ENCODE peak calls at places on chromosomes 13 and 19, in ten cellular contexts. Z, Q, A, V, F, B, I, P, O and G are unnamed samples.

GRCh38 chr19:34588846-34589245 is 88.1 kb downstream of the SCGB2B2 start:
- DNase-seq in Z (no peak), Q (no peak), A (no peak), V (no peak), F (no peak), B (no peak), I (no peak), P (no peak), O (no peak), G (no peak)

GRCh38 chr13:82702513-82702912 is 1179.8 kb downstream of the SLITRK1 start:
- DNase-seq in Z (no peak), Q (no peak), A (no peak), V (no peak), F (no peak), B (no peak), I (no peak), P (no peak), O (no peak), G (no peak)

GRCh38 chr13:101416181-101417042 is at the start of gene NALCN:
- DNase-seq in Z (no peak), Q (no peak), A (peak), V (no peak), F (no peak), B (no peak), I (no peak), P (peak), O (peak), G (no peak)

GRCh38 chr19:11420429-11420893 is 1.3 kb upstream of the RGL3 start:
- DNase-seq in Z (no peak), Q (peak), A (no peak), V (peak), F (no peak), B (peak), I (no peak), P (peak), O (no peak), G (no peak)

GRCh38 chr13:49248433-49249002 is 793 bp downstream of the CDADC1 start:
- DNase-seq in Z (peak), Q (no peak), A (no peak), V (no peak), F (no peak), B (peak), I (no peak), P (peak), O (peak), G (no peak)

GRCh38 chr19:14004619-14005380 is 1.3 kb downstream of the RFX1 start:
- DNase-seq in Z (no peak), Q (peak), A (no peak), V (no peak), F (peak), B (no peak), I (peak), P (peak), O (peak), G (peak)

GRCh38 chr13:84192125-84192524 is 309.9 kb upstream of the SLITRK1 start:
- DNase-seq in Z (peak), Q (no peak), A (peak), V (no peak), F (no peak), B (no peak), I (no peak), P (no peak), O (no peak), G (no peak)

GRCh38 chr19:850221-850978 is 1.7 kb upstream of the ELANE start:
- DNase-seq in Z (peak), Q (peak), A (peak), V (peak), F (peak), B (peak), I (peak), P (peak), O (no peak), G (peak)

GRCh38 chr19:27920774-27921173 is 1292.2 kb downstream of the UQCRFS1 start:
- DNase-seq in Z (no peak), Q (no peak), A (no peak), V (no peak), F (no peak), B (no peak), I (no peak), P (no peak), O (no peak), G (no peak)

GRCh38 chr13:113002206-113002821 is 33.3 kb downstream of the MCF2L start:
- DNase-seq in Z (no peak), Q (no peak), A (no peak), V (no peak), F (no peak), B (no peak), I (no peak), P (peak), O (no peak), G (peak)

GRCh38 chr13:72166102-72166660 is 299.2 kb upstream of the DACH1 start:
- DNase-seq in Z (no peak), Q (no peak), A (no peak), V (no peak), F (no peak), B (no peak), I (no peak), P (no peak), O (peak), G (no peak)

GRCh38 chr13:66483712-66484111 is 746.4 kb downstream of the PCDH9 start:
- DNase-seq in Z (no peak), Q (no peak), A (no peak), V (no peak), F (no peak), B (no peak), I (no peak), P (no peak), O (no peak), G (no peak)

GRCh38 chr13:111429064-111429558 is 108.7 kb downstream of the TEX29 start:
- DNase-seq in Z (peak), Q (peak), A (peak), V (no peak), F (no peak), B (no peak), I (no peak), P (peak), O (peak), G (peak)

GRCh38 chr13:25494708-25495411 is 123.1 kb downstream of the ATP8A2 start:
- DNase-seq in Z (no peak), Q (no peak), A (no peak), V (no peak), F (no peak), B (no peak), I (no peak), P (no peak), O (no peak), G (no peak)

GRCh38 chr13:110309661-110310524 is 2.8 kb downstream of the COL4A2 start:
- DNase-seq in Z (no peak), Q (no peak), A (no peak), V (no peak), F (no peak), B (no peak), I (no peak), P (no peak), O (no peak), G (no peak)

GRCh38 chr13:101152184-101152583 is 264.1 kb downstream of the NALCN start:
- DNase-seq in Z (no peak), Q (no peak), A (no peak), V (no peak), F (no peak), B (no peak), I (no peak), P (peak), O (no peak), G (no peak)

GRCh38 chr13:75236774-75237173 is 245.2 kb downstream of the TBC1D4 start:
- DNase-seq in Z (no peak), Q (no peak), A (no peak), V (no peak), F (no peak), B (no peak), I (no peak), P (no peak), O (no peak), G (no peak)

GRCh38 chr13:48975101-48975925 is at the start of gene FNDC3A:
- DNase-seq in Z (peak), Q (peak), A (peak), V (peak), F (peak), B (peak), I (peak), P (peak), O (peak), G (peak)

GRCh38 chr19:57271280-57271679 is 9.0 kb upstream of the ZNF460 start:
- DNase-seq in Z (no peak), Q (no peak), A (no peak), V (no peak), F (no peak), B (no peak), I (no peak), P (no peak), O (no peak), G (no peak)

GRCh38 chr19:11364296-11364904 is 9.2 kb downstream of the PLPPR2 start:
- DNase-seq in Z (no peak), Q (no peak), A (no peak), V (no peak), F (no peak), B (no peak), I (no peak), P (no peak), O (no peak), G (no peak)

GRCh38 chr13:67238277-67238859 is 8.2 kb upstream of the PCDH9 start:
- DNase-seq in Z (peak), Q (no peak), A (no peak), V (no peak), F (no peak), B (no peak), I (no peak), P (no peak), O (peak), G (no peak)

GRCh38 chr13:86572115-86572514 is 772.9 kb upstream of the SLITRK6 start:
- DNase-seq in Z (peak), Q (no peak), A (peak), V (no peak), F (no peak), B (no peak), I (no peak), P (no peak), O (peak), G (no peak)

GRCh38 chr19:1853295-1854031 is 5.2 kb upstream of the REXO1 start:
- DNase-seq in Z (peak), Q (peak), A (peak), V (no peak), F (peak), B (no peak), I (peak), P (peak), O (peak), G (peak)

GRCh38 chr19:19514215-19514633 is 1.1 kb downstream of the TSSK6 start:
- DNase-seq in Z (no peak), Q (no peak), A (no peak), V (peak), F (no peak), B (no peak), I (no peak), P (peak), O (peak), G (peak)

DNA sequence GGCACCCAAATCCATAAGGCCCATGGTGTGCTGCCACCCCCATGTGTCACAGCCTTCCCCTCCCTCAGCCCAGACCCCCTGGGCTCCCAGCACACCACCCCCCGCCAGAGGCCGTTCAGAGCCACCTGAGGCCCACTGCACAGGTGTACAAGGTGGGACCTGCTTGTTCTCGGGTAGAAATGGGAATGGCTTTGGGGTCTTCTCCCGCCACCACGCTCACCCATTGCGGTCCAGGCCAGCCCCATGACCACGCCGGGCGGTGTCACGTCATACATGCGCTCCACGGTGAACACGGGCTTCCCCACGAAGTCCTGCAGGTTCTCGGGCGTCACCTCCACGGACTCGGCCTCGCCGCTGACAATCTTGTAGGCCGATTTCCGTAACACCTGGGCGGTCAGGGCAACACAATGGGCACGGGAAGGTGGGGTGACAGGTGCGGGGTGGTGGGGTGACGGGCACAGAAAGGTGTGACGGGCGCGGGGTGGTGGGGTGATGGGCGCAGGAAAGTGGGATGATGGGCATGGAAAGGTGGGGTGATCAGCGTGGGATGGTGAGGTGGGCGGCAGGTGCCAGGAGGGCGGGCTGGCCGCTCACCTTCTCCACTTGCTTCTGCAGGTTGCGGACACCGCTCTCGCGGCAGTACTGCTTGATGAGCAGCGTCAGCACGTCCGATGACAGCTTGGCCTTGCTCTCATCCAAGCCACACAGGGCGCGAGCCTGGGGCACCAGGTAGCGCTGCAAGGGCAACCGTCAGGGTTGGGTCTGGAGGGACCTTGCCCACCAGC is 4.3 kb downstream of the RPL36 start:
- DNase-seq in Z (no peak), Q (no peak), A (no peak), V (peak), F (no peak), B (no peak), I (no peak), P (no peak), O (no peak), G (no peak)
- TF ChIP-seq POLR2A in Z (no peak), Q (no peak), A (no peak), V (no peak), F (no peak), B (no peak), I (no peak), P (no peak), O (no peak), G (no peak)

GRCh38 chr19:44499962-44500949 is at the start of gene ZNF180:
- DNase-seq in Z (peak), Q (peak), A (peak), V (peak), F (peak), B (peak), I (peak), P (peak), O (peak), G (peak)
- TF ChIP-seq POLR2A in Z (peak), Q (peak), A (peak), V (peak), F (peak), B (peak), I (no peak), P (no peak), O (peak), G (peak)

DNA sequence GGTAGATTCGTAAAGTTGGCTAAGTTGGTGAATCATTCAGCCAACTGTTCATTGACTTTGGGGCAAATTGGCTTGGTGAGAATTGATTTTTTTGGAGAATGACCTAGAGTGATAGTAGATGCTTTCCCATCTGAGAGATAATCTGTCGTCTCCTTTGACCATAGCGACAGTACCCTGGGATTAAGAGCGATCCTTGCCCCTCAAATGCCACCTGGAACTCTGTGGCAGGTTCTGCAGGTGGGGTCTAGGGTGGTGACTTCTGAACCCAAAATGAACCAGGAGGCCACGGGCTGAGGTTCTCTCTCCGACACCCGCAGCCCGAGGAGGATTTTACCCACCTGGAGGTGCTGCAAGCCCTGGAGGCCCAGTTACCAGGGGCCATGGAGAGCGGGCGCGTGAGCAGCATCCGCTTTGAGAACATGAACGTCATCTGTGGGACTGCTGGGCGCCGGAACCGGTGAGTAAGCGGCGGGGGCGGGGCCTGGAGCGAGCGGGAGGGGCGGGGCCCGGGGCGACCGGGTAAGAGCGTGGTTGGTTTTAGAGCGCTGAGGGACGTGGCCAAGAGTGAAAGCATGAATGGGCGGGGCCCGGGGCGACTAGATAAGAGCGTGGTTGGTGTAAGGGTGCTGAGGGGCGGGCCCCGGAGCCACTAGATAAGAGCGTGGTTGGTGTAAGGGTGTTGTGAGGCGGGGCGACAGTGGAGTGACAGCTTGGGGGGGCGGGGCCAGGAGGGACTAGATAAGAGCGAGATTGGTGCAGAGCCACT is 8.6 kb downstream of the C19orf81 start:
- DNase-seq in Z (peak), Q (peak), A (peak), V (peak), F (peak), B (peak), I (peak), P (peak), O (peak), G (peak)
- TF ChIP-seq POLR2A in Z (peak), Q (no peak), A (peak), V (no peak), F (no peak), B (no peak), I (no peak), P (no peak), O (no peak), G (no peak)

DNA sequence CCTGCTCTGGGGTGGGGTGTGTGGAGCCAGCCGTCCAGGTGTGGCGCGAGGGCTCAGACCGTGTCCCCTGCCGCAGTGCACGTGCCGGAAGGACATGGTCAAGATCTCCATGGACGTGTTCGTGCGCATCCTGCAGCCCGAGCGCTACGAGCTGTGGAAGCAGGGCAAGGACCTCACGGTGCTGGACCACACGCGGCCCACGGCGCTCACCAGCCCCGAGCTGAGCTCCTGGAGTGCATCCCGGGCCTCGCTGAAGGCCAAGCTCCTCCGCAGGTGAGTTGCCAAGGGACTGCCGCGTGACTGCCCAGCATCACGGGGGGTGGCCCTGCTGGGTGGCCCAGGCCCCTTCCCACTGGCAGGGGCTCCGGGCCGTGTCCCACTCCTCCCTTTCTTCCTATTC is 141.6 kb downstream of the KDM4B start:
- DNase-seq in Z (no peak), Q (no peak), A (no peak), V (no peak), F (no peak), B (no peak), I (no peak), P (no peak), O (no peak), G (no peak)
- TF ChIP-seq POLR2A in Z (no peak), Q (no peak), A (no peak), V (no peak), F (no peak), B (no peak), I (no peak), P (no peak), O (no peak), G (no peak)

DNA sequence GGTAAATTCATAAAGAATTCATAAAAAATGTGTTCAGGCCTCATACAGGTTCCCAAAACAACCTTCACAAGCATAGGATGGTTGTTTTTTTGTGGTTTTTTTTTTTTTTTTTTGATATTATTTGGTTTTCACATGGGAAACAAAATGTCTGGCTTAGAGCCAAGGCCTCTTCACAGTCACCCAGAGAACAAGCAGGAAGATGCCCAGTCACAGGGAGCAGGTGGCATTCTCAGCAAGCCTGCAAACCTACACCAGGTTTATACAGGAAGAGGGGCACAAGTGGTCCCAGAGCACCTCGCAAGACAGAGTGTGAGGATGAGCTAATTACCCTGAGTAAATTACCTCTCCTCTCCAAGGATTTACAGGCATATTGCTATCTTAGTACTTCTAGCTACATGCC is 1375.7 kb downstream of the EFNB2 start:
- DNase-seq in Z (no peak), Q (no peak), A (no peak), V (no peak), F (no peak), B (no peak), I (no peak), P (no peak), O (no peak), G (no peak)
- TF ChIP-seq POLR2A in Z (no peak), Q (no peak), A (no peak), V (no peak), F (no peak), B (no peak), I (no peak), P (no peak), O (no peak), G (no peak)

GRCh38 chr19:51926784-51927741 is at the start of gene ZNF613:
- DNase-seq in Z (peak), Q (peak), A (peak), V (peak), F (peak), B (peak), I (peak), P (peak), O (peak), G (peak)
- TF ChIP-seq POLR2A in Z (no peak), Q (no peak), A (peak), V (no peak), F (no peak), B (no peak), I (no peak), P (no peak), O (peak), G (no peak)